ENCODE peak calls at places on chromosomes 6 and 20, in nine cellular contexts. M is choroid plexus epithelial cell, J is HFF-Myc, T is endothelial cell of umbilical vein, A is GM13977, C is Peyer's patch, Q is tibial artery, U is activated B cell treated with CpG ODN at 0.5 μM for 24 hours, I is tibial nerve. Z is an unnamed sample.

GRCh38 chr6:75382634-75382900 is 98.0 kb upstream of the TMEM30A start:
- DNase-seq in T (no peak), M (no peak), C (no peak), J (no peak), U (no peak), Q (no peak), A (no peak), I (no peak), Z (no peak)

GRCh38 chr6:127879685-127880084 is 21.2 kb downstream of the THEMIS start:
- DNase-seq in M (peak; percentile 54), T (no peak), Q (no peak), A (no peak), U (no peak), J (no peak), I (no peak), C (no peak), Z (peak; percentile 19)

GRCh38 chr6:22071655-22072054 is 225.2 kb downstream of the PRL start:
- DNase-seq in Q (peak; percentile 73), C (no peak), A (no peak), I (no peak), U (no peak), T (peak; percentile 89), M (peak; percentile 73), J (peak; percentile 22), Z (no peak)

GRCh38 chr6:152273002-152273401 is 364.2 kb downstream of the SYNE1 start:
- DNase-seq in U (no peak), Q (no peak), C (no peak), M (peak; percentile 69), T (no peak), I (no peak), J (no peak), A (no peak), Z (no peak)

GRCh38 chr6:6688283-6688682 is 99.8 kb downstream of the LY86 start:
- DNase-seq in Q (no peak), U (no peak), A (peak; percentile 42), C (no peak), T (peak; percentile 49), J (no peak), I (no peak), M (peak; percentile 68), Z (no peak)

GRCh38 chr6:161922631-161923119 is 648.8 kb upstream of the AGPAT4 start:
- DNase-seq in J (peak; percentile 24), A (no peak), T (peak; percentile 10), C (peak; percentile 78), Q (no peak), M (peak; percentile 84), I (no peak), U (no peak), Z (no peak)

GRCh38 chr20:54335299-54335698 is 127.4 kb downstream of the PFDN4 start:
- DNase-seq in Q (no peak), I (no peak), M (peak; percentile 18), J (no peak), A (no peak), U (no peak), T (no peak), C (no peak), Z (no peak)

GRCh38 chr6:11198663-11199603 is 33.5 kb downstream of the NEDD9 start:
- DNase-seq in T (no peak), M (no peak), I (no peak), C (no peak), A (peak; percentile 26), J (no peak), U (no peak), Q (no peak), Z (no peak)

GRCh38 chr6:17088091-17088611 is 13.7 kb upstream of the STMND1 start:
- DNase-seq in I (no peak), M (no peak), A (no peak), Q (no peak), J (no peak), C (no peak), T (no peak), U (no peak), Z (no peak)

GRCh38 chr6:17096076-17096475 is 5.8 kb upstream of the STMND1 start:
- DNase-seq in T (no peak), A (no peak), Q (no peak), I (no peak), U (no peak), J (no peak), C (no peak), M (peak; percentile 27), Z (no peak)

GRCh38 chr6:17086469-17086868 is 15.4 kb upstream of the STMND1 start:
- DNase-seq in A (peak; percentile 34), T (peak; percentile 76), I (no peak), C (peak; percentile 48), U (no peak), Q (no peak), J (peak; percentile 65), M (peak; percentile 82), Z (peak; percentile 51)

GRCh38 chr6:17093692-17094091 is 8.2 kb upstream of the STMND1 start:
- DNase-seq in Q (no peak), M (no peak), J (no peak), T (no peak), I (no peak), C (no peak), U (no peak), A (no peak), Z (no peak)

GRCh38 chr6:17091122-17091521 is 10.7 kb upstream of the STMND1 start:
- DNase-seq in Q (no peak), M (peak; percentile 55), C (no peak), T (no peak), U (no peak), A (no peak), I (no peak), J (no peak), Z (no peak)
- TF ChIP-seq CTCF in Q (no peak), M (peak; percentile 64), C (no peak), T (no peak), U (no peak), A (no peak), I (peak; percentile 19), J (peak; percentile 34), Z (peak; percentile 74)

DNA sequence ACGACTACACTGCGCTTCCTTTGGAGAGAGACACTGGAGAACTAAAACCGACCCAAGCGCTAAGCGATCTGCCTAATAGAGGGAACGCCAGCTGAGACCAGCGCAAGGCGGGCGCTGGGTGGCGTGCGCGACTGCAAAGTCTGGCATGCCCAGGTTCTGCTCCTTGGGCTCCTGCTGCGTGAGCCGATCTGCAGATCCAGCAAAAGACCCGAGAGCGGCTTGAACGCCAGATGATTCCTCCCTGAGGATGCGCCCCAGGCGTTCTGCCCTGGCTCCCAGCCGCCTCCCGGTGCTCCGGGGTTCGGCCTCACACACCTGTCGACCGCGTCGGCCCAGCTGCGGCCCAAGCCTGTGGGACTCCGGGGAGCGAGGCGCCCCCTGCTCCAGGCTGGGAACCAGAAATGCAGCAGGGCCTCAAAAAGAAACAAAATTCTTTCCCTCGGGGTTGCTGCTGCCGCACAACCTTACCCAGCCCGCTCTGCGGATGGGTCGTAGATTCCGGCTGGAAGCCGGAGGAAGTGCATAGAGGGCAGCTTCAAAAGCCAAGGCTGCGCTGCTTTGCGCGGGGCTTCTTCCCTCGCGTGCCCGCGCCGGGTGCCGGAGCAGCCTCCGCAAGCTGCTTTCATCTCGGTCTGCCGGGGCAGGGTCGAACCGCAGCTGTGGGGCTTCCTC is 17.9 kb upstream of the PRDM13 start:
- DNase-seq in I (no peak), C (peak; percentile 81), U (peak; percentile 38), M (peak; percentile 51), T (peak; percentile 72), Q (peak; percentile 76), J (peak; percentile 35), A (peak; percentile 68), Z (no peak)
- TF ChIP-seq CTCF in I (peak; percentile 29), C (peak; percentile 51), U (no peak), M (peak; percentile 38), T (peak; percentile 36), Q (peak; percentile 23), J (peak; percentile 61), A (peak; percentile 91), Z (no peak)

DNA sequence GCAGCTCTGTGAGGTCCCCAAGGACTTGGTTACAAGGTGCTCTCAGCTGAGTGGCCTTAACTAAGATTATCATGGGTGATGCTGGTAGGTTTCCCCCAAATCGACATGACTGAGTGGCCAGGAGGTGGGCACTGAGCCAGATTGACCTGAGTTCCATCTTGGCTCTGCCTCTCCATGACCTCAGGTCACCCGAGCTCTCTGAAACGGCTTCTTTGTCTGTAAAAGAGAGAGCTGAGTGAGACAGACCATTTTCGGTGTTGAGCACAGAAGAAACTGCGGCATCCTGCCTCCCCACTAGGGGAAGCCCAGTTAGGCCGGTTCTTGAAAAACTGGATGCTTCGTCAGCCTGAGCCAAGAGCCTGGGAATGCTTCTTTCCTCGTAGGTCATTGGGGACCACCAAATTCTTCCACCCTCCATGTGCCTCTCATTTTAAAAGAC is 14.1 kb upstream of the STX16 start:
- DNase-seq in J (no peak), T (no peak), M (no peak), C (no peak), Q (peak; percentile 31), U (no peak), A (no peak), I (no peak), Z (no peak)
- TF ChIP-seq CTCF in J (no peak), T (no peak), M (peak; percentile 60), C (no peak), Q (no peak), U (no peak), A (no peak), I (peak; percentile 9), Z (peak; percentile 22)

GRCh38 chr6:35729349-35729678 is 7.5 kb upstream of the ARMC12 start:
- DNase-seq in U (no peak), T (no peak), I (no peak), M (no peak), J (no peak), A (no peak), C (no peak), Q (peak; percentile 69), Z (no peak)

GRCh38 chr6:35727935-35728662 is 8.7 kb upstream of the ARMC12 start:
- DNase-seq in I (peak; percentile 91), C (peak; percentile 97), U (peak; percentile 63), M (peak; percentile 99), T (peak; percentile 87), J (peak; percentile 72), A (peak; percentile 91), Q (peak; percentile 98), Z (peak; percentile 68)

GRCh38 chr6:35728663-35729348 is 8.0 kb upstream of the ARMC12 start:
- DNase-seq in Q (peak; percentile 85), M (no peak), T (no peak), C (peak; percentile 84), J (no peak), A (no peak), I (no peak), U (no peak), Z (no peak)

GRCh38 chr6:35725721-35726438 is 11.0 kb upstream of the ARMC12 start:
- DNase-seq in I (peak; percentile 62), U (no peak), T (no peak), M (peak; percentile 93), C (peak; percentile 93), J (no peak), A (no peak), Q (peak; percentile 96), Z (no peak)

DNA sequence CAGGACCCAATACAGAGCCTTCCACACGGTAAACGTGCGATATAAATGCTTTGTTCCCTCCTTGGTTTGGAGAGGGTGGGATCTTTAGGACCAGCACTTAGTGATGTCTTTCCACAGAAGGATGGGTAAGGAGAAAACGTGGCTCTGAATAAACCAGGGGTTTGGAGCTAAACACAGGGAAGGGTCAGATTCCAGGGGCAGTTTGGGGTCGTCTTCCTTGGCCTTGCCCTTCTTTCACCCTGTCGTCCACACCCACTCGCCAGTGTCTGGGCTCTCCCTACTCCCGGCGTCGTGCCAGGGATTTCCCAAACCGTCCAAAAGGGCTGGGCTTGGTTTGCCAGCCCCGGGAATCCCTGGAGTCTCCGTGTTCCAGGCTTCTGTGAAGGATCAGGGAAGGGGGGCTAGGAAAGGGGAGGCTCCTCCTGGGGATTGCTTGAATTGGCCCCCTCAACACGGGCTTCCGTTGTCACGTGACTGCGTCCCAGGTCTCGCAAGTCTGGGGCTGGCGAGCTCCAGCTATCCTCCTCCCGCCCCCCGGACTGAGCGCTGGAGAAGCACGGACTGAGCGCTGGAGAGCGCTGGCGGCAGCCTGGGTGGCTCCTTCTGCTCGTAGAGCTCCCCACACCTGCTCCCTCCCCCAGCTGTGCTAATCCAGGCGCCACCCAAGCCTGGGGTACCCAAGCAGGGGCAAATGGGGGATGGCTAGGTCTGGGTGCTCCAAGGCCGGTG is 9.5 kb upstream of the ARMC12 start:
- DNase-seq in U (no peak), I (peak; percentile 89), J (no peak), Q (peak; percentile 98), A (peak; percentile 54), M (peak; percentile 94), T (peak; percentile 77), C (peak; percentile 85), Z (peak; percentile 67)
- TF ChIP-seq CTCF in U (no peak), I (no peak), J (no peak), Q (peak; percentile 25), A (no peak), M (no peak), T (no peak), C (peak; percentile 5), Z (no peak)

Z was measured in mesothelial cell of epicardium.